ENCODE peak calls at places on chromosomes 2 and 18, in four cellular contexts. One of them, this sample, is unnamed.

GRCh38 chr2:47903781-47904447 is 2.4 kb downstream of the FBXO11 start:
- DNase-seq in activated T-cell treated with anti-CD3 and anti-CD28 coated beads, Interleukin-2, amount 50 U/mL, for 72 hours: no peak
- DNase-seq in head of caudate nucleus: no peak
- DNase-seq in chondrocyte: no peak
- DNase-seq in this sample: no peak

GRCh38 chr2:147366281-147366680 is 478.5 kb upstream of the ACVR2A start:
- DNase-seq in chondrocyte: no peak
- DNase-seq in activated T-cell treated with anti-CD3 and anti-CD28 coated beads, Interleukin-2, amount 50 U/mL, for 72 hours: no peak
- DNase-seq in head of caudate nucleus: no peak
- DNase-seq in this sample: no peak

GRCh38 chr2:12718662-12719399 is 2.1 kb downstream of the TRIB2 start:
- DNase-seq in head of caudate nucleus: no peak
- DNase-seq in chondrocyte: no peak
- DNase-seq in activated T-cell treated with anti-CD3 and anti-CD28 coated beads, Interleukin-2, amount 50 U/mL, for 72 hours: peak
- DNase-seq in this sample: no peak

GRCh38 chr2:220315098-220315785 is 687.8 kb downstream of the SLC4A3 start:
- DNase-seq in head of caudate nucleus: no peak
- DNase-seq in chondrocyte: no peak
- DNase-seq in activated T-cell treated with anti-CD3 and anti-CD28 coated beads, Interleukin-2, amount 50 U/mL, for 72 hours: no peak
- DNase-seq in this sample: no peak

GRCh38 chr2:18896106-18896505 is 306.7 kb upstream of the NT5C1B start:
- DNase-seq in chondrocyte: no peak
- DNase-seq in head of caudate nucleus: no peak
- DNase-seq in activated T-cell treated with anti-CD3 and anti-CD28 coated beads, Interleukin-2, amount 50 U/mL, for 72 hours: no peak
- DNase-seq in this sample: no peak

GRCh38 chr18:8329186-8329771 is 280.0 kb upstream of the RAB12 start:
- DNase-seq in chondrocyte: no peak
- DNase-seq in activated T-cell treated with anti-CD3 and anti-CD28 coated beads, Interleukin-2, amount 50 U/mL, for 72 hours: no peak
- DNase-seq in head of caudate nucleus: no peak
- DNase-seq in this sample: no peak

GRCh38 chr2:205914736-205915510 is 171.1 kb downstream of the INO80D start:
- DNase-seq in activated T-cell treated with anti-CD3 and anti-CD28 coated beads, Interleukin-2, amount 50 U/mL, for 72 hours: no peak
- DNase-seq in head of caudate nucleus: no peak
- DNase-seq in chondrocyte: no peak
- DNase-seq in this sample: no peak

GRCh38 chr18:55517055-55517454 is 70.9 kb downstream of the TCF4 start:
- DNase-seq in head of caudate nucleus: no peak
- DNase-seq in activated T-cell treated with anti-CD3 and anti-CD28 coated beads, Interleukin-2, amount 50 U/mL, for 72 hours: no peak
- DNase-seq in chondrocyte: no peak
- DNase-seq in this sample: no peak

GRCh38 chr2:186309901-186310300 is 176.2 kb upstream of the ZC3H15 start:
- DNase-seq in chondrocyte: no peak
- DNase-seq in head of caudate nucleus: no peak
- DNase-seq in activated T-cell treated with anti-CD3 and anti-CD28 coated beads, Interleukin-2, amount 50 U/mL, for 72 hours: no peak
- DNase-seq in this sample: no peak

GRCh38 chr2:72963423-72964145 is 46.3 kb downstream of the EMX1 start:
- DNase-seq in head of caudate nucleus: no peak
- DNase-seq in chondrocyte: peak
- DNase-seq in activated T-cell treated with anti-CD3 and anti-CD28 coated beads, Interleukin-2, amount 50 U/mL, for 72 hours: no peak
- DNase-seq in this sample: no peak

GRCh38 chr2:187365315-187365714 is 82.7 kb downstream of the CALCRL start:
- DNase-seq in head of caudate nucleus: no peak
- DNase-seq in chondrocyte: no peak
- DNase-seq in activated T-cell treated with anti-CD3 and anti-CD28 coated beads, Interleukin-2, amount 50 U/mL, for 72 hours: no peak
- DNase-seq in this sample: no peak

GRCh38 chr2:239329972-239330572 is 70.7 kb downstream of the HDAC4 start:
- DNase-seq in activated T-cell treated with anti-CD3 and anti-CD28 coated beads, Interleukin-2, amount 50 U/mL, for 72 hours: no peak
- DNase-seq in chondrocyte: no peak
- DNase-seq in head of caudate nucleus: peak
- DNase-seq in this sample: no peak

GRCh38 chr2:219969508-219969907 is 342.1 kb downstream of the SLC4A3 start:
- DNase-seq in chondrocyte: no peak
- DNase-seq in activated T-cell treated with anti-CD3 and anti-CD28 coated beads, Interleukin-2, amount 50 U/mL, for 72 hours: no peak
- DNase-seq in head of caudate nucleus: no peak
- DNase-seq in this sample: no peak

GRCh38 chr2:46363535-46364170 is 66.4 kb downstream of the EPAS1 start:
- DNase-seq in head of caudate nucleus: no peak
- DNase-seq in chondrocyte: no peak
- DNase-seq in activated T-cell treated with anti-CD3 and anti-CD28 coated beads, Interleukin-2, amount 50 U/mL, for 72 hours: peak
- DNase-seq in this sample: peak

GRCh38 chr2:38465789-38466127 is 88.7 kb upstream of the ATL2 start:
- DNase-seq in chondrocyte: no peak
- DNase-seq in activated T-cell treated with anti-CD3 and anti-CD28 coated beads, Interleukin-2, amount 50 U/mL, for 72 hours: peak
- DNase-seq in head of caudate nucleus: no peak
- DNase-seq in this sample: no peak

GRCh38 chr2:142130111-142131015 is 453 bp downstream of the LRP1B start:
- DNase-seq in chondrocyte: peak
- DNase-seq in activated T-cell treated with anti-CD3 and anti-CD28 coated beads, Interleukin-2, amount 50 U/mL, for 72 hours: no peak
- DNase-seq in head of caudate nucleus: peak
- DNase-seq in this sample: no peak

GRCh38 chr18:10518595-10519273 is 7.1 kb upstream of the NAPG start:
- DNase-seq in head of caudate nucleus: peak
- DNase-seq in chondrocyte: no peak
- DNase-seq in activated T-cell treated with anti-CD3 and anti-CD28 coated beads, Interleukin-2, amount 50 U/mL, for 72 hours: no peak
- DNase-seq in this sample: no peak

GRCh38 chr2:133607679-133608078 is 39.4 kb upstream of the NCKAP5 start:
- DNase-seq in chondrocyte: no peak
- DNase-seq in activated T-cell treated with anti-CD3 and anti-CD28 coated beads, Interleukin-2, amount 50 U/mL, for 72 hours: no peak
- DNase-seq in head of caudate nucleus: no peak
- DNase-seq in this sample: no peak

GRCh38 chr2:206392118-206392517 is 51.2 kb upstream of the ADAM23 start:
- DNase-seq in head of caudate nucleus: peak
- DNase-seq in activated T-cell treated with anti-CD3 and anti-CD28 coated beads, Interleukin-2, amount 50 U/mL, for 72 hours: peak
- DNase-seq in chondrocyte: no peak
- DNase-seq in this sample: no peak

GRCh38 chr2:117128471-117128870 is 686.0 kb upstream of the DDX18 start:
- DNase-seq in head of caudate nucleus: no peak
- DNase-seq in chondrocyte: no peak
- DNase-seq in activated T-cell treated with anti-CD3 and anti-CD28 coated beads, Interleukin-2, amount 50 U/mL, for 72 hours: no peak
- DNase-seq in this sample: no peak

GRCh38 chr2:44939074-44940052 is 2.1 kb upstream of the SIX3 start:
- DNase-seq in head of caudate nucleus: no peak
- DNase-seq in chondrocyte: peak
- DNase-seq in activated T-cell treated with anti-CD3 and anti-CD28 coated beads, Interleukin-2, amount 50 U/mL, for 72 hours: no peak
- DNase-seq in this sample: no peak

GRCh38 chr2:146203232-146203631 is 1641.6 kb upstream of the ACVR2A start:
- DNase-seq in head of caudate nucleus: no peak
- DNase-seq in activated T-cell treated with anti-CD3 and anti-CD28 coated beads, Interleukin-2, amount 50 U/mL, for 72 hours: no peak
- DNase-seq in chondrocyte: no peak
- DNase-seq in this sample: no peak

GRCh38 chr2:226639550-226639949 is 160.1 kb downstream of the IRS1 start:
- DNase-seq in chondrocyte: no peak
- DNase-seq in activated T-cell treated with anti-CD3 and anti-CD28 coated beads, Interleukin-2, amount 50 U/mL, for 72 hours: no peak
- DNase-seq in head of caudate nucleus: no peak
- DNase-seq in this sample: no peak

GRCh38 chr2:111071480-111072143 is 49.1 kb upstream of the BCL2L11 start:
- DNase-seq in head of caudate nucleus: no peak
- DNase-seq in chondrocyte: no peak
- DNase-seq in activated T-cell treated with anti-CD3 and anti-CD28 coated beads, Interleukin-2, amount 50 U/mL, for 72 hours: no peak
- DNase-seq in this sample: no peak

GRCh38 chr18:30056528-30056927 is 986.0 kb downstream of the DSC3 start:
- DNase-seq in chondrocyte: no peak
- DNase-seq in head of caudate nucleus: no peak
- DNase-seq in activated T-cell treated with anti-CD3 and anti-CD28 coated beads, Interleukin-2, amount 50 U/mL, for 72 hours: no peak
- DNase-seq in this sample: no peak

GRCh38 chr2:85748039-85748438 is 5.8 kb upstream of the ATOH8 start:
- DNase-seq in head of caudate nucleus: no peak
- DNase-seq in activated T-cell treated with anti-CD3 and anti-CD28 coated beads, Interleukin-2, amount 50 U/mL, for 72 hours: no peak
- DNase-seq in chondrocyte: peak
- DNase-seq in this sample: no peak

GRCh38 chr2:166372046-166372445 is 3.7 kb downstream of the SCN9A start:
- DNase-seq in head of caudate nucleus: no peak
- DNase-seq in chondrocyte: no peak
- DNase-seq in activated T-cell treated with anti-CD3 and anti-CD28 coated beads, Interleukin-2, amount 50 U/mL, for 72 hours: no peak
- DNase-seq in this sample: no peak

GRCh38 chr18:30971338-30971956 is 71.1 kb downstream of the DSC3 start:
- DNase-seq in activated T-cell treated with anti-CD3 and anti-CD28 coated beads, Interleukin-2, amount 50 U/mL, for 72 hours: no peak
- DNase-seq in head of caudate nucleus: no peak
- DNase-seq in chondrocyte: no peak
- DNase-seq in this sample: no peak

GRCh38 chr2:238369516-238370481 is 49.5 kb downstream of the TRAF3IP1 start:
- DNase-seq in activated T-cell treated with anti-CD3 and anti-CD28 coated beads, Interleukin-2, amount 50 U/mL, for 72 hours: no peak
- DNase-seq in chondrocyte: no peak
- DNase-seq in head of caudate nucleus: no peak
- DNase-seq in this sample: no peak

GRCh38 chr2:9099341-9099751 is 95.9 kb upstream of the MBOAT2 start:
- DNase-seq in chondrocyte: no peak
- DNase-seq in head of caudate nucleus: no peak
- DNase-seq in activated T-cell treated with anti-CD3 and anti-CD28 coated beads, Interleukin-2, amount 50 U/mL, for 72 hours: peak
- DNase-seq in this sample: peak

GRCh38 chr2:236691799-236692167 is 122.2 kb downstream of the ACKR3 start:
- DNase-seq in activated T-cell treated with anti-CD3 and anti-CD28 coated beads, Interleukin-2, amount 50 U/mL, for 72 hours: no peak
- DNase-seq in head of caudate nucleus: no peak
- DNase-seq in chondrocyte: no peak
- DNase-seq in this sample: no peak

GRCh38 chr2:84257871-84258270 is 201.2 kb downstream of the SUCLG1 start:
- DNase-seq in activated T-cell treated with anti-CD3 and anti-CD28 coated beads, Interleukin-2, amount 50 U/mL, for 72 hours: no peak
- DNase-seq in head of caudate nucleus: no peak
- DNase-seq in chondrocyte: no peak
- DNase-seq in this sample: no peak

GRCh38 chr2:163133602-163134001 is 295.0 kb upstream of the KCNH7 start:
- DNase-seq in head of caudate nucleus: no peak
- DNase-seq in chondrocyte: no peak
- DNase-seq in activated T-cell treated with anti-CD3 and anti-CD28 coated beads, Interleukin-2, amount 50 U/mL, for 72 hours: no peak
- DNase-seq in this sample: no peak

GRCh38 chr2:214569419-214570035 is 158.7 kb downstream of the VWC2L start:
- DNase-seq in activated T-cell treated with anti-CD3 and anti-CD28 coated beads, Interleukin-2, amount 50 U/mL, for 72 hours: no peak
- DNase-seq in chondrocyte: no peak
- DNase-seq in head of caudate nucleus: no peak
- DNase-seq in this sample: no peak

GRCh38 chr2:132691556-132691955 is 21.6 kb upstream of the LYPD1 start:
- DNase-seq in head of caudate nucleus: no peak
- DNase-seq in activated T-cell treated with anti-CD3 and anti-CD28 coated beads, Interleukin-2, amount 50 U/mL, for 72 hours: no peak
- DNase-seq in chondrocyte: no peak
- DNase-seq in this sample: no peak